ENCODE peak calls at places on chromosomes 1 and 21, in ten cellular contexts. One of them, this sample, is unnamed.

GRCh38 chr1:145885738-145886287 is at the start of gene ANKRD35:
- DNase-seq in GM23248: peak
- DNase-seq in AML-193: peak
- DNase-seq in H1: no peak
- DNase-seq in cardiac fibroblast: peak
- DNase-seq in stimulated activated CD4-positive, alpha-beta T cell treated with anti-CD3 and anti-CD28 coated beads, Interleukin-1b, Interleukin-23, amount 100 ng/mL, for 4 hours: peak
- DNase-seq in germinal center: peak
- DNase-seq in C1 segment of cervical spinal cord: peak
- DNase-seq in globus pallidus: peak
- DNase-seq in cardiac septum: peak
- DNase-seq in this sample: peak

GRCh38 chr1:97630968-97631367 is 289.9 kb downstream of the DPYD start:
- DNase-seq in AML-193: no peak
- DNase-seq in cardiac septum: no peak
- DNase-seq in H1: no peak
- DNase-seq in globus pallidus: peak
- DNase-seq in cardiac fibroblast: peak
- DNase-seq in stimulated activated CD4-positive, alpha-beta T cell treated with anti-CD3 and anti-CD28 coated beads, Interleukin-1b, Interleukin-23, amount 100 ng/mL, for 4 hours: no peak
- DNase-seq in germinal center: no peak
- DNase-seq in C1 segment of cervical spinal cord: peak
- DNase-seq in GM23248: no peak
- DNase-seq in this sample: no peak

GRCh38 chr1:172977296-172978027 is 73.3 kb downstream of the TNFSF18 start:
- DNase-seq in cardiac septum: no peak
- DNase-seq in AML-193: no peak
- DNase-seq in C1 segment of cervical spinal cord: no peak
- DNase-seq in GM23248: peak
- DNase-seq in globus pallidus: no peak
- DNase-seq in germinal center: no peak
- DNase-seq in stimulated activated CD4-positive, alpha-beta T cell treated with anti-CD3 and anti-CD28 coated beads, Interleukin-1b, Interleukin-23, amount 100 ng/mL, for 4 hours: no peak
- DNase-seq in H1: no peak
- DNase-seq in cardiac fibroblast: no peak
- DNase-seq in this sample: no peak

GRCh38 chr1:15948600-15949452 is 27.1 kb downstream of the ZBTB17 start:
- DNase-seq in GM23248: peak
- DNase-seq in AML-193: no peak
- DNase-seq in stimulated activated CD4-positive, alpha-beta T cell treated with anti-CD3 and anti-CD28 coated beads, Interleukin-1b, Interleukin-23, amount 100 ng/mL, for 4 hours: no peak
- DNase-seq in cardiac septum: peak
- DNase-seq in cardiac fibroblast: peak
- DNase-seq in germinal center: no peak
- DNase-seq in globus pallidus: no peak
- DNase-seq in H1: no peak
- DNase-seq in C1 segment of cervical spinal cord: no peak
- DNase-seq in this sample: no peak

GRCh38 chr1:2638466-2639115 is 5.8 kb upstream of the MMEL1 start:
- DNase-seq in cardiac fibroblast: no peak
- DNase-seq in H1: no peak
- DNase-seq in globus pallidus: no peak
- DNase-seq in C1 segment of cervical spinal cord: no peak
- DNase-seq in AML-193: no peak
- DNase-seq in GM23248: no peak
- DNase-seq in stimulated activated CD4-positive, alpha-beta T cell treated with anti-CD3 and anti-CD28 coated beads, Interleukin-1b, Interleukin-23, amount 100 ng/mL, for 4 hours: no peak
- DNase-seq in cardiac septum: peak
- DNase-seq in germinal center: no peak
- DNase-seq in this sample: no peak

GRCh38 chr1:87329051-87329755 is 523 bp downstream of the LMO4 start:
- DNase-seq in H1: no peak
- DNase-seq in AML-193: no peak
- DNase-seq in germinal center: peak
- DNase-seq in stimulated activated CD4-positive, alpha-beta T cell treated with anti-CD3 and anti-CD28 coated beads, Interleukin-1b, Interleukin-23, amount 100 ng/mL, for 4 hours: no peak
- DNase-seq in globus pallidus: peak
- DNase-seq in cardiac septum: peak
- DNase-seq in GM23248: peak
- DNase-seq in cardiac fibroblast: peak
- DNase-seq in C1 segment of cervical spinal cord: peak
- DNase-seq in this sample: peak

GRCh38 chr1:1614204-1614953 is 921 bp upstream of the MIB2 start:
- DNase-seq in cardiac fibroblast: peak
- DNase-seq in C1 segment of cervical spinal cord: no peak
- DNase-seq in germinal center: no peak
- DNase-seq in H1: no peak
- DNase-seq in AML-193: peak
- DNase-seq in globus pallidus: peak
- DNase-seq in stimulated activated CD4-positive, alpha-beta T cell treated with anti-CD3 and anti-CD28 coated beads, Interleukin-1b, Interleukin-23, amount 100 ng/mL, for 4 hours: peak
- DNase-seq in GM23248: peak
- DNase-seq in cardiac septum: no peak
- DNase-seq in this sample: peak

GRCh38 chr1:226903819-226904710 is 33.6 kb downstream of the PSEN2 start:
- DNase-seq in cardiac septum: no peak
- DNase-seq in stimulated activated CD4-positive, alpha-beta T cell treated with anti-CD3 and anti-CD28 coated beads, Interleukin-1b, Interleukin-23, amount 100 ng/mL, for 4 hours: no peak
- DNase-seq in globus pallidus: no peak
- DNase-seq in germinal center: no peak
- DNase-seq in GM23248: peak
- DNase-seq in AML-193: no peak
- DNase-seq in H1: no peak
- DNase-seq in cardiac fibroblast: peak
- DNase-seq in C1 segment of cervical spinal cord: no peak
- DNase-seq in this sample: no peak

GRCh38 chr21:33940164-33940563 is 24.6 kb upstream of the ATP5PO start:
- DNase-seq in cardiac septum: no peak
- DNase-seq in AML-193: no peak
- DNase-seq in GM23248: peak
- DNase-seq in globus pallidus: no peak
- DNase-seq in cardiac fibroblast: peak
- DNase-seq in stimulated activated CD4-positive, alpha-beta T cell treated with anti-CD3 and anti-CD28 coated beads, Interleukin-1b, Interleukin-23, amount 100 ng/mL, for 4 hours: no peak
- DNase-seq in germinal center: no peak
- DNase-seq in C1 segment of cervical spinal cord: no peak
- DNase-seq in H1: no peak
- DNase-seq in this sample: no peak

GRCh38 chr1:102897537-102897936 is 210.8 kb downstream of the COL11A1 start:
- DNase-seq in AML-193: no peak
- DNase-seq in germinal center: no peak
- DNase-seq in GM23248: peak
- DNase-seq in cardiac fibroblast: peak
- DNase-seq in cardiac septum: no peak
- DNase-seq in stimulated activated CD4-positive, alpha-beta T cell treated with anti-CD3 and anti-CD28 coated beads, Interleukin-1b, Interleukin-23, amount 100 ng/mL, for 4 hours: no peak
- DNase-seq in C1 segment of cervical spinal cord: no peak
- DNase-seq in globus pallidus: no peak
- DNase-seq in H1: no peak
- DNase-seq in this sample: no peak

GRCh38 chr1:147168626-147169058 is 3.6 kb downstream of the PRKAB2 start:
- DNase-seq in globus pallidus: no peak
- DNase-seq in germinal center: no peak
- DNase-seq in stimulated activated CD4-positive, alpha-beta T cell treated with anti-CD3 and anti-CD28 coated beads, Interleukin-1b, Interleukin-23, amount 100 ng/mL, for 4 hours: no peak
- DNase-seq in AML-193: no peak
- DNase-seq in H1: no peak
- DNase-seq in GM23248: peak
- DNase-seq in C1 segment of cervical spinal cord: no peak
- DNase-seq in cardiac fibroblast: peak
- DNase-seq in cardiac septum: no peak
- DNase-seq in this sample: peak

GRCh38 chr1:67801903-67802302 is 31.4 kb downstream of the GNG12 start:
- DNase-seq in AML-193: no peak
- DNase-seq in cardiac fibroblast: no peak
- DNase-seq in globus pallidus: no peak
- DNase-seq in cardiac septum: no peak
- DNase-seq in stimulated activated CD4-positive, alpha-beta T cell treated with anti-CD3 and anti-CD28 coated beads, Interleukin-1b, Interleukin-23, amount 100 ng/mL, for 4 hours: no peak
- DNase-seq in GM23248: peak
- DNase-seq in C1 segment of cervical spinal cord: no peak
- DNase-seq in germinal center: no peak
- DNase-seq in H1: no peak
- DNase-seq in this sample: no peak

GRCh38 chr1:232352956-232353355 is 277.0 kb downstream of the SIPA1L2 start:
- DNase-seq in globus pallidus: no peak
- DNase-seq in GM23248: no peak
- DNase-seq in H1: no peak
- DNase-seq in germinal center: no peak
- DNase-seq in cardiac septum: no peak
- DNase-seq in C1 segment of cervical spinal cord: no peak
- DNase-seq in cardiac fibroblast: peak
- DNase-seq in AML-193: no peak
- DNase-seq in stimulated activated CD4-positive, alpha-beta T cell treated with anti-CD3 and anti-CD28 coated beads, Interleukin-1b, Interleukin-23, amount 100 ng/mL, for 4 hours: no peak
- DNase-seq in this sample: no peak

GRCh38 chr1:209647212-209647611 is 5.0 kb downstream of the LAMB3 start:
- DNase-seq in GM23248: no peak
- DNase-seq in cardiac septum: no peak
- DNase-seq in C1 segment of cervical spinal cord: no peak
- DNase-seq in stimulated activated CD4-positive, alpha-beta T cell treated with anti-CD3 and anti-CD28 coated beads, Interleukin-1b, Interleukin-23, amount 100 ng/mL, for 4 hours: no peak
- DNase-seq in H1: no peak
- DNase-seq in cardiac fibroblast: no peak
- DNase-seq in globus pallidus: no peak
- DNase-seq in germinal center: no peak
- DNase-seq in AML-193: no peak
- DNase-seq in this sample: no peak

This sample was measured in LoVo.